ENCODE peak calls at places on chromosomes 5 and 9, in five cellular contexts. One of them, this sample, is unnamed. For H4K20me1, the result is how much of the 10 kb centered on the place peaks cover.

GRCh38 chr5:2752059-2752874 is 790 bp upstream of the IRX2 start:
- DNase-seq in PC-3: peak
- DNase-seq in hepatocyte: peak
- DNase-seq in fibroblast of lung: peak
- DNase-seq in PC-9: no peak
- DNase-seq in this sample: no peak

GRCh38 chr9:36173861-36174260 is 4.7 kb downstream of the CCIN start:
- DNase-seq in PC-3: no peak
- DNase-seq in hepatocyte: no peak
- DNase-seq in fibroblast of lung: no peak
- DNase-seq in PC-9: no peak
- DNase-seq in this sample: no peak

GRCh38 chr5:1779021-1779680 is 20.5 kb downstream of the MRPL36 start:
- DNase-seq in PC-3: no peak
- DNase-seq in hepatocyte: no peak
- DNase-seq in fibroblast of lung: no peak
- DNase-seq in PC-9: no peak
- DNase-seq in this sample: no peak

GRCh38 chr5:69086206-69086605 is 7.6 kb upstream of the SLC30A5 start:
- DNase-seq in PC-3: no peak
- DNase-seq in hepatocyte: no peak
- DNase-seq in fibroblast of lung: no peak
- DNase-seq in PC-9: no peak
- DNase-seq in this sample: no peak

GRCh38 chr5:5178121-5178520 is 38.0 kb downstream of the ADAMTS16 start:
- DNase-seq in PC-3: no peak
- DNase-seq in hepatocyte: peak
- DNase-seq in fibroblast of lung: peak
- DNase-seq in PC-9: no peak
- DNase-seq in this sample: no peak

GRCh38 chr9:105007143-105007542 is 79.2 kb upstream of the ABCA1 start:
- DNase-seq in PC-3: peak
- DNase-seq in hepatocyte: peak
- DNase-seq in fibroblast of lung: peak
- DNase-seq in PC-9: peak
- DNase-seq in this sample: no peak

GRCh38 chr9:122339579-122339978 is 31.2 kb upstream of the PTGS1 start:
- DNase-seq in PC-3: no peak
- DNase-seq in hepatocyte: no peak
- DNase-seq in fibroblast of lung: no peak
- DNase-seq in PC-9: no peak
- DNase-seq in this sample: no peak

GRCh38 chr5:40680741-40681350 is 1.1 kb downstream of the PTGER4 start:
- DNase-seq in PC-3: no peak
- DNase-seq in hepatocyte: no peak
- DNase-seq in fibroblast of lung: no peak
- DNase-seq in PC-9: no peak
- DNase-seq in this sample: no peak

GRCh38 chr9:129990269-129991005 is 52.6 kb downstream of the FNBP1 start:
- DNase-seq in PC-3: no peak
- DNase-seq in hepatocyte: no peak
- DNase-seq in fibroblast of lung: no peak
- DNase-seq in PC-9: no peak
- DNase-seq in this sample: peak

GRCh38 chr5:149942199-149942598 is 2.4 kb downstream of the PDE6A start:
- DNase-seq in PC-3: no peak
- DNase-seq in hepatocyte: no peak
- DNase-seq in fibroblast of lung: no peak
- DNase-seq in PC-9: no peak
- DNase-seq in this sample: no peak

GRCh38 chr5:151696470-151697061 is 9.9 kb upstream of the SPARC start:
- DNase-seq in PC-3: no peak
- DNase-seq in hepatocyte: peak
- DNase-seq in fibroblast of lung: peak
- DNase-seq in PC-9: no peak
- DNase-seq in this sample: no peak

GRCh38 chr9:86413966-86414880 is 60.0 kb upstream of the TUT7 start:
- DNase-seq in PC-3: peak
- DNase-seq in hepatocyte: peak
- DNase-seq in fibroblast of lung: peak
- DNase-seq in PC-9: no peak
- DNase-seq in this sample: peak

GRCh38 chr9:98101868-98102273 is 17.2 kb downstream of the TRIM14 start:
- DNase-seq in PC-3: no peak
- DNase-seq in hepatocyte: no peak
- DNase-seq in fibroblast of lung: peak
- DNase-seq in PC-9: no peak
- DNase-seq in this sample: peak

GRCh38 chr5:159310492-159310891 is 19.8 kb downstream of the IL12B start:
- DNase-seq in PC-3: peak
- DNase-seq in hepatocyte: peak
- DNase-seq in fibroblast of lung: peak
- DNase-seq in PC-9: no peak
- DNase-seq in this sample: no peak

GRCh38 chr9:99690573-99690972 is 131.1 kb upstream of the NR4A3 start:
- DNase-seq in PC-3: no peak
- DNase-seq in hepatocyte: no peak
- DNase-seq in fibroblast of lung: no peak
- DNase-seq in PC-9: no peak
- DNase-seq in this sample: no peak

DNA sequence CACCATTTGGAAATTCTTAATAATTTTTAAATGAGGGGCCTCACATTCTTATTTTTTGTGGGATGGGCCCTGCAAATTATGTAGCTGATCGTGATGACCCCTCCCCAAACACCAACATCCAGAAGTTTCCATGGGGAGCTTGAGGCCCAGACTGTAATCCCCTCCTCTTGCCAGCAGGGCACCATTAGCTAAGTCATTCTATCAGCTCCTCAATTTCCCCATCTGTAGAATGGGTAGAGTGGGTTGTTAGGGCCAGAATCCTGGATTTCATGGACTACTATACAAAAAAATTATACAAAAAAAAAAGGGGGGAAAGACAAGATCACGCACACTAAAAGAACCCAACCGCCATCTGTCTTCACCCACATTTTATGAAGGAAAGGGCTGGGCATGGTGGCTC is 38.4 kb downstream of the SHB start:
- DNase-seq in PC-3: no peak
- DNase-seq in hepatocyte: no peak
- DNase-seq in fibroblast of lung: no peak
- DNase-seq in PC-9: no peak
- DNase-seq in this sample: no peak
- TF ChIP-seq CTCF in PC-3: no peak
- TF ChIP-seq CTCF in hepatocyte: no peak
- TF ChIP-seq CTCF in fibroblast of lung: peak
- TF ChIP-seq CTCF in PC-9: no peak
- TF ChIP-seq CTCF in this sample: no peak

GRCh38 chr9:133960568-133961129 is 31.5 kb downstream of the VAV2 start:
- DNase-seq in PC-3: no peak
- DNase-seq in hepatocyte: no peak
- DNase-seq in fibroblast of lung: no peak
- DNase-seq in PC-9: no peak
- DNase-seq in this sample: no peak

GRCh38 chr9:133959966-133960567 is 32.1 kb downstream of the VAV2 start:
- DNase-seq in PC-3: no peak
- DNase-seq in hepatocyte: no peak
- DNase-seq in fibroblast of lung: no peak
- DNase-seq in PC-9: no peak
- DNase-seq in this sample: no peak

GRCh38 chr9:133962341-133962740 is 29.8 kb downstream of the VAV2 start:
- DNase-seq in PC-3: no peak
- DNase-seq in hepatocyte: no peak
- DNase-seq in fibroblast of lung: no peak
- DNase-seq in PC-9: no peak
- DNase-seq in this sample: no peak

GRCh38 chr9:133963166-133963565 is 29.0 kb downstream of the VAV2 start:
- DNase-seq in PC-3: no peak
- DNase-seq in hepatocyte: no peak
- DNase-seq in fibroblast of lung: no peak
- DNase-seq in PC-9: no peak
- DNase-seq in this sample: no peak

GRCh38 chr9:133961226-133962165 is 30.6 kb downstream of the VAV2 start:
- DNase-seq in PC-3: no peak
- DNase-seq in hepatocyte: no peak
- DNase-seq in fibroblast of lung: no peak
- DNase-seq in PC-9: no peak
- DNase-seq in this sample: peak
- H4K20me1 ChIP-seq in PC-3: under half
- H4K20me1 ChIP-seq in hepatocyte: half or more
- H4K20me1 ChIP-seq in fibroblast of lung: under half
- H4K20me1 ChIP-seq in PC-9: half or more
- H4K20me1 ChIP-seq in this sample: under half

GRCh38 chr5:141786700-141787099 is 91.5 kb downstream of the PCDH1 start:
- DNase-seq in PC-3: no peak
- DNase-seq in hepatocyte: no peak
- DNase-seq in fibroblast of lung: no peak
- DNase-seq in PC-9: no peak
- DNase-seq in this sample: no peak
- TF ChIP-seq CTCF in PC-3: no peak
- TF ChIP-seq CTCF in hepatocyte: no peak
- TF ChIP-seq CTCF in fibroblast of lung: no peak
- TF ChIP-seq CTCF in PC-9: no peak
- TF ChIP-seq CTCF in this sample: no peak

DNA sequence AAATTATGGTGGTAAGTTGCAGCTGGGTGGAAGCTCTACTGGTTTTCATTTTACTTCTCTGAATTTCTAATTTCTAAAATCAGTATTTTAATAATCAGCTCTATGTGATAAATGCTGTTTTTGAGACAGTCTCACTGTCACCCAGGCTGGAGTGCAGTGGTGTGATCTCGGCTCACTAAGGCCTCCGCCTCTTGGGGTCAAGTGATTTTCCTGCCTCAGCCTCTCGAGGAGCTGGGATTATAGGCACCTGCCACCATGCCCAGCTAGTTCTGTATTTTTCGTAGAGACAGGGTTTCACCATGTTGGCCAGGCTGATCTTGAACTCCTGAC is 1.5 kb upstream of the RALGDS start:
- DNase-seq in PC-3: no peak
- DNase-seq in hepatocyte: no peak
- DNase-seq in fibroblast of lung: no peak
- DNase-seq in PC-9: no peak
- DNase-seq in this sample: no peak
- H4K20me1 ChIP-seq in PC-3: under half
- H4K20me1 ChIP-seq in hepatocyte: under half
- H4K20me1 ChIP-seq in fibroblast of lung: under half
- H4K20me1 ChIP-seq in PC-9: under half
- H4K20me1 ChIP-seq in this sample: under half

DNA sequence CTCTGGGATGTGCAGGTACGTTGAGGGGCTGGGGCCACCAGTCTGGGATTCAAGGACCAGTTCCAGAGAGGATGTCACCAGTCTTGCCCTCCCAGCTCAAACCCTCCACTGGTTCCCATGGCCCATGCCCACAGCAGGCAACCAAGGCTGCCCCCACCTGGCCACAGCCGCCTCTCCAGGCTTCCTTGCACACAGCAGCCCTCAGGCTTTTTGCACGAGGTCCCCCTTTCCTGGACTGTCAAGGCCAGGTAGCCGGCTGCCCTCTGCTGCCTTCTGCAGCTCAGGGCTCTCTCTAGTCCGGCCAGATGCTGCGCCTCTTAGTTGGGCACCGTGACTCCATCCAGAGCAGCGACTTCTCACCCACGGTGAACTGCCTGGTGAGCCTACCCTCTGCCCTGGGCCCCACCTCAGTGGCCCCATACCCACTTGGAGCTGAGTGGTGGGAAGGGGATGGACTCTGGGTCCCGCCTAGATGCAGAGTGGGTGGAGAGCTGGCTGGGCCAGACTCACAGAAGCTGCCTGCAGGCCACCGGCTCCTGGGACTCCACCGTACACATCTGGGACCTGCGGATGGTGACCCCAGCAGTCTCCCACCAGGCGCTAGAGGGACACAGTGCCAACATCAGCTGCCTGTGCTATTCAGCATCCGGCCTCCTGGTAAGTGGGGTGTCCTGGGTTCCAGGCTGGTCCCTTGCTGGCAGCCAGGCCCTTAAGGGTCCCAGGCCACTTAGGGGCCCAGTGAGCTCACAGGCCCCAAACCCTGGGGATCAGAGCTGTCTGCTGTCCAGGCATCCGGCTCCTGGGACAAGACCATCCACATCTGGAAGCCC is 2.9 kb downstream of the WDR38 start:
- DNase-seq in PC-3: peak
- DNase-seq in hepatocyte: no peak
- DNase-seq in fibroblast of lung: peak
- DNase-seq in PC-9: no peak
- DNase-seq in this sample: peak
- TF ChIP-seq CTCF in PC-3: peak
- TF ChIP-seq CTCF in hepatocyte: peak
- TF ChIP-seq CTCF in fibroblast of lung: peak
- TF ChIP-seq CTCF in PC-9: peak
- TF ChIP-seq CTCF in this sample: peak